ENCODE peak calls at places on chromosomes 16 and 17, in seven cellular contexts. One of them, this sample, is unnamed.
A peak's percentile ranks its signal among the peaks of the same experiment; 100 is the strongest.

GRCh38 chr16:1551166-1551565 is 17.7 kb downstream of the TMEM204 start:
- DNase-seq in HEK293T: no peak
- DNase-seq in K562: no peak
- DNase-seq in WTC11: no peak
- DNase-seq in H1: no peak
- DNase-seq in HepG2: no peak
- DNase-seq in GM12878: no peak
- DNase-seq in this sample: no peak

GRCh38 chr16:85969159-85969558 is 70.2 kb downstream of the IRF8 start:
- DNase-seq in HEK293T: no peak
- DNase-seq in K562: no peak
- DNase-seq in WTC11: no peak
- DNase-seq in H1: no peak
- DNase-seq in HepG2: no peak
- DNase-seq in GM12878: no peak
- DNase-seq in this sample: no peak

GRCh38 chr17:50184057-50184456 is 17.4 kb downstream of the COL1A1 start:
- DNase-seq in HEK293T: no peak
- DNase-seq in K562: no peak
- DNase-seq in WTC11: no peak
- DNase-seq in H1: no peak
- DNase-seq in HepG2: no peak
- DNase-seq in GM12878: no peak
- DNase-seq in this sample: no peak

GRCh38 chr16:85777583-85778310 is 21.6 kb downstream of the EMC8 start:
- DNase-seq in HEK293T: no peak
- DNase-seq in K562: no peak
- DNase-seq in WTC11: no peak
- DNase-seq in H1: no peak
- DNase-seq in HepG2: no peak
- DNase-seq in GM12878: no peak
- DNase-seq in this sample: no peak

GRCh38 chr16:4780235-4780634 is 7.9 kb downstream of the SEPTIN12 start:
- DNase-seq in HEK293T: no peak
- DNase-seq in K562: peak; percentile 22
- DNase-seq in WTC11: no peak
- DNase-seq in H1: no peak
- DNase-seq in HepG2: no peak
- DNase-seq in GM12878: no peak
- DNase-seq in this sample: no peak

GRCh38 chr16:14377326-14377725 is 252.7 kb downstream of the PARN start:
- DNase-seq in HEK293T: no peak
- DNase-seq in K562: no peak
- DNase-seq in WTC11: no peak
- DNase-seq in H1: no peak
- DNase-seq in HepG2: no peak
- DNase-seq in GM12878: no peak
- DNase-seq in this sample: no peak

GRCh38 chr16:1271380-1271749 is 15.5 kb downstream of the TPSD1 start:
- DNase-seq in HEK293T: no peak
- DNase-seq in K562: no peak
- DNase-seq in WTC11: no peak
- DNase-seq in H1: no peak
- DNase-seq in HepG2: no peak
- DNase-seq in GM12878: no peak
- DNase-seq in this sample: no peak

GRCh38 chr16:66603537-66604375 is 748 bp upstream of the CMTM3 start:
- DNase-seq in HEK293T: peak; percentile 57
- DNase-seq in K562: peak; percentile 78
- DNase-seq in WTC11: peak; percentile 74
- DNase-seq in H1: peak; percentile 80
- DNase-seq in HepG2: peak; percentile 57
- DNase-seq in GM12878: no peak
- DNase-seq in this sample: no peak

GRCh38 chr16:81495321-81496234 is 51.0 kb downstream of the CMIP start:
- DNase-seq in HEK293T: no peak
- DNase-seq in K562: peak; percentile 99
- DNase-seq in WTC11: no peak
- DNase-seq in H1: no peak
- DNase-seq in HepG2: no peak
- DNase-seq in GM12878: no peak
- DNase-seq in this sample: no peak

GRCh38 chr16:66874079-66874775 is 6.1 kb upstream of the PDP2 start:
- DNase-seq in HEK293T: no peak
- DNase-seq in K562: no peak
- DNase-seq in WTC11: no peak
- DNase-seq in H1: no peak
- DNase-seq in HepG2: no peak
- DNase-seq in GM12878: no peak
- DNase-seq in this sample: no peak

GRCh38 chr16:2702871-2703745 is 16.9 kb downstream of the PRSS27 start:
- DNase-seq in HEK293T: no peak
- DNase-seq in K562: no peak
- DNase-seq in WTC11: no peak
- DNase-seq in H1: no peak
- DNase-seq in HepG2: no peak
- DNase-seq in GM12878: no peak
- DNase-seq in this sample: no peak

GRCh38 chr17:48444531-48445247 is 14.7 kb upstream of the SKAP1 start:
- DNase-seq in HEK293T: no peak
- DNase-seq in K562: peak; percentile 34
- DNase-seq in WTC11: no peak
- DNase-seq in H1: no peak
- DNase-seq in HepG2: no peak
- DNase-seq in GM12878: no peak
- DNase-seq in this sample: no peak
- TF ChIP-seq SP1 in HEK293T: no peak
- TF ChIP-seq SP1 in K562: no peak
- TF ChIP-seq SP1 in WTC11: no peak
- TF ChIP-seq SP1 in H1: no peak
- TF ChIP-seq SP1 in HepG2: no peak
- TF ChIP-seq SP1 in GM12878: no peak
- TF ChIP-seq SP1 in this sample: no peak

GRCh38 chr16:23183486-23183862 is 929 bp downstream of the SCNN1G start:
- DNase-seq in HEK293T: no peak
- DNase-seq in K562: no peak
- DNase-seq in WTC11: no peak
- DNase-seq in H1: no peak
- DNase-seq in HepG2: no peak
- DNase-seq in GM12878: no peak
- DNase-seq in this sample: no peak

GRCh38 chr16:23182206-23182674 is 305 bp upstream of the SCNN1G start:
- DNase-seq in HEK293T: peak; percentile 84
- DNase-seq in K562: peak; percentile 65
- DNase-seq in WTC11: peak; percentile 94
- DNase-seq in H1: peak; percentile 98
- DNase-seq in HepG2: peak; percentile 62
- DNase-seq in GM12878: peak; percentile 23
- DNase-seq in this sample: peak; percentile 57

GRCh38 chr16:23185661-23186060 is 3.1 kb downstream of the SCNN1G start:
- DNase-seq in HEK293T: no peak
- DNase-seq in K562: no peak
- DNase-seq in WTC11: no peak
- DNase-seq in H1: no peak
- DNase-seq in HepG2: no peak
- DNase-seq in GM12878: no peak
- DNase-seq in this sample: no peak

GRCh38 chr16:23181506-23181905 is 1.0 kb upstream of the SCNN1G start:
- DNase-seq in HEK293T: no peak
- DNase-seq in K562: no peak
- DNase-seq in WTC11: no peak
- DNase-seq in H1: no peak
- DNase-seq in HepG2: no peak
- DNase-seq in GM12878: no peak
- DNase-seq in this sample: no peak

GRCh38 chr16:23182675-23183485 is at the start of gene SCNN1G:
- DNase-seq in HEK293T: peak; percentile 26
- DNase-seq in K562: no peak
- DNase-seq in WTC11: peak; percentile 33
- DNase-seq in H1: no peak
- DNase-seq in HepG2: no peak
- DNase-seq in GM12878: no peak
- DNase-seq in this sample: no peak
- TF ChIP-seq SP1 in HEK293T: no peak
- TF ChIP-seq SP1 in K562: no peak
- TF ChIP-seq SP1 in WTC11: no peak
- TF ChIP-seq SP1 in H1: no peak
- TF ChIP-seq SP1 in HepG2: no peak
- TF ChIP-seq SP1 in GM12878: no peak
- TF ChIP-seq SP1 in this sample: no peak

DNA sequence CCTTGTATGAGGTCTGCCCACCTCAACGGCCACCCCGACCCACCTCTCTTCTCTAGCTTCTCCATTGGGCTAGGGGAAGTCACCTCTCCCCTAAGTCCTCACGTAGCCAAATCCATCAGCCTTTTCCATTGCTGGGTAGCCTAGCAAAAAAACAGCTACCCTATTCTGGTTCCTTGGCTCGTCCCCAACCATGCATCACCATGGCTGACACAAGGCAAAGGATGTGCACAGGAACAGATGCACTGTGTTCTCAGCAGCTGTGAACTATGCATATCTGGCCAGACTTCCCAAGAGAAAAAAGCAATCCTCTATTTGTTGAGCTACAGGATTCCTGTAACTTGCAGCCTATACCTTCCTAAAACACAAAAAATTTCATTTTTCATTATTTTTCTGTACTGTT is 22.0 kb upstream of the FLCN start:
- DNase-seq in HEK293T: no peak
- DNase-seq in K562: no peak
- DNase-seq in WTC11: no peak
- DNase-seq in H1: no peak
- DNase-seq in HepG2: no peak
- DNase-seq in GM12878: no peak
- DNase-seq in this sample: no peak
- TF ChIP-seq SP1 in HEK293T: no peak
- TF ChIP-seq SP1 in K562: no peak
- TF ChIP-seq SP1 in WTC11: no peak
- TF ChIP-seq SP1 in H1: no peak
- TF ChIP-seq SP1 in HepG2: no peak
- TF ChIP-seq SP1 in GM12878: no peak
- TF ChIP-seq SP1 in this sample: no peak

DNA sequence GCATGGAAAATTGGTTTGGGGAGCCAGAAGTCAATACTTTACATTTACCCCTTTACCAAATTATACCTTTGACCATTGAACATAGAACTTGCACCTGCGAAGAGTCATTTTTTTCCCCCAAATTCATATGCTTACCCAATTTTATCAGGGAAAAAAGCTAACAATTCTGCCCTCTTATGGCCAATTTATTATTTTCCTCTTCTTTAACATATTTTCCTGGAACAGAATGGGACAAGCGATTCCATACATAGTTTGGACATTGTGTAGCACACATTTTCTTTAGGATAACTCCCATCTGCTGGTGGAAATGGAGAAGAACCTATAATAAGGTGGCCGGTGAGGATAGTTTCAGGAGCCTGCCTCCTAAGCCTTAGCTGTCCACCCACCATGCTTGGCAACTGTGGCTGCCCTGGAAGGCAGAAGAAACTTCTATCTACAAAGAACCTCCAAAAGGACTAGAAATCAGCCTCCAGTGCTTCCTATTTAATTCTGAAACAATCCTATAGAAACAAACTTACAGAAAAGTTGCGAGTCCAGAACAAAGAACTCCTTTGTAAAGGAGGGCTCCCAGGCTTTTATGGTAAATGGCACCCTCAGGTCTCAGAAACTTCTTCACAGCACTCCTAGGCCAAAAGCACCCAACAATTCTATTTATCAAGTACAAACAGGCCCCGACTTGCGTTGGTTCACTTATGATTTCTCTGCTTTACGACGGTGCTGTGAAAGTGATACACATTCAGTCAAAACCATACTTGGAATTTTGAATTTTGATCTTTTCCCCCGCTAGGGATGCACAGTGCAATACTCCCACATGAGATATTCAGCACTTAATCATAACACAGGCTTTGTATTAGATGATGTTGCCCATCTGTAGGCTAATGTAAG is 64.1 kb upstream of the CACNG4 start:
- DNase-seq in HEK293T: no peak
- DNase-seq in K562: peak; percentile 4
- DNase-seq in WTC11: no peak
- DNase-seq in H1: no peak
- DNase-seq in HepG2: peak; percentile 33
- DNase-seq in GM12878: no peak
- DNase-seq in this sample: peak; percentile 28
- TF ChIP-seq SP1 in HEK293T: no peak
- TF ChIP-seq SP1 in K562: no peak
- TF ChIP-seq SP1 in WTC11: no peak
- TF ChIP-seq SP1 in H1: no peak
- TF ChIP-seq SP1 in HepG2: no peak
- TF ChIP-seq SP1 in GM12878: no peak
- TF ChIP-seq SP1 in this sample: no peak

GRCh38 chr17:2799653-2800052 is 3.4 kb downstream of the RAP1GAP2 start:
- DNase-seq in HEK293T: no peak
- DNase-seq in K562: no peak
- DNase-seq in WTC11: no peak
- DNase-seq in H1: no peak
- DNase-seq in HepG2: no peak
- DNase-seq in GM12878: no peak
- DNase-seq in this sample: no peak

GRCh38 chr17:2797632-2798031 is 1.4 kb downstream of the RAP1GAP2 start:
- DNase-seq in HEK293T: no peak
- DNase-seq in K562: no peak
- DNase-seq in WTC11: no peak
- DNase-seq in H1: no peak
- DNase-seq in HepG2: no peak
- DNase-seq in GM12878: no peak
- DNase-seq in this sample: no peak

GRCh38 chr17:2798188-2798587 is 1.9 kb downstream of the RAP1GAP2 start:
- DNase-seq in HEK293T: no peak
- DNase-seq in K562: no peak
- DNase-seq in WTC11: no peak
- DNase-seq in H1: no peak
- DNase-seq in HepG2: no peak
- DNase-seq in GM12878: no peak
- DNase-seq in this sample: no peak

GRCh38 chr17:2797226-2797625 is 988 bp downstream of the RAP1GAP2 start:
- DNase-seq in HEK293T: no peak
- DNase-seq in K562: no peak
- DNase-seq in WTC11: no peak
- DNase-seq in H1: no peak
- DNase-seq in HepG2: no peak
- DNase-seq in GM12878: no peak
- DNase-seq in this sample: no peak

DNA sequence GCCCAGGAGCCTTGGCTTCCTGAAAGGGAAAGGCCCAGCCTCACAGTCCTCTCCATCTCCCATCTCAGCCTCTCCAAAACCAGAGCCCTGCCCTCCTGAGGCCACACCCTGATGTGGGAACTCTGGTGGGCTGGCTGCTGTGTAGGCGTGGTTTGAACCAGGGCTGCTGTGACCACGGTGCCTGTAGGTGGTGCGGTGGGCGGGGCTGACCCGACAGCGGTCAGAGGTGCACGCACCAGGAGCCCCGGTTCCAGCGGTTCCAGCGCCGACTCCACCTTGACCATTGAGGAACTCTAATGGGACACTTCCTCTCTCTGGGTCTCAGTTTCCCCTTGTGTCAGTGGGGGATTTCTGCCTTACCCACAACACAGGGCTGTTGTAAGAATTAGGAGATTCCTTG is 2.4 kb downstream of the RAP1GAP2 start:
- DNase-seq in HEK293T: no peak
- DNase-seq in K562: peak; percentile 33
- DNase-seq in WTC11: peak; percentile 80
- DNase-seq in H1: peak; percentile 86
- DNase-seq in HepG2: no peak
- DNase-seq in GM12878: no peak
- DNase-seq in this sample: no peak
- TF ChIP-seq SP1 in HEK293T: no peak
- TF ChIP-seq SP1 in K562: no peak
- TF ChIP-seq SP1 in WTC11: no peak
- TF ChIP-seq SP1 in H1: no peak
- TF ChIP-seq SP1 in HepG2: no peak
- TF ChIP-seq SP1 in GM12878: no peak
- TF ChIP-seq SP1 in this sample: no peak

GRCh38 chr17:63635787-63636186 is 13.6 kb downstream of the MAP3K3 start:
- DNase-seq in HEK293T: no peak
- DNase-seq in K562: no peak
- DNase-seq in WTC11: no peak
- DNase-seq in H1: no peak
- DNase-seq in HepG2: no peak
- DNase-seq in GM12878: no peak
- DNase-seq in this sample: no peak
- TF ChIP-seq SP1 in HEK293T: no peak
- TF ChIP-seq SP1 in K562: no peak
- TF ChIP-seq SP1 in WTC11: no peak
- TF ChIP-seq SP1 in H1: no peak
- TF ChIP-seq SP1 in HepG2: no peak
- TF ChIP-seq SP1 in GM12878: no peak
- TF ChIP-seq SP1 in this sample: no peak